ENCODE peak calls at places on chromosome 22, in seven cellular contexts. Z, U, R, F, Q, T and C are unnamed samples.

GRCh38 chr22:45966320-45966891 is 10.6 kb downstream of the WNT7B start:
- DNase-seq in T (no peak), R (no peak), F (no peak), Q (no peak), Z (no peak), U (no peak), C (peak)

GRCh38 chr22:49324527-49325491 is 502.9 kb downstream of the BRD1 start:
- DNase-seq in Q (no peak), U (no peak), Z (no peak), R (no peak), F (no peak), T (peak), C (no peak)

GRCh38 chr22:22756109-22756508 is 111.7 kb downstream of the GGTLC2 start:
- DNase-seq in U (no peak), R (no peak), T (no peak), Z (no peak), Q (no peak), F (no peak), C (no peak)

GRCh38 chr22:50207383-50208031 is 6.7 kb downstream of the SELENOO start:
- DNase-seq in U (no peak), T (no peak), Z (no peak), F (no peak), Q (no peak), R (no peak), C (no peak)

GRCh38 chr22:31604746-31605705 is 57.0 kb downstream of the PISD start:
- DNase-seq in F (peak), R (no peak), U (no peak), Z (no peak), T (no peak), Q (no peak), C (no peak)

GRCh38 chr22:45934659-45935341 is 42.2 kb downstream of the WNT7B start:
- DNase-seq in Q (no peak), U (no peak), R (no peak), F (peak), T (peak), Z (peak), C (no peak)

GRCh38 chr22:36323182-36323854 is 64.4 kb downstream of the MYH9 start:
- DNase-seq in Q (no peak), Z (no peak), U (no peak), T (no peak), F (no peak), R (no peak), C (no peak)

GRCh38 chr22:19066531-19067271 is 55.5 kb downstream of the DGCR2 start:
- DNase-seq in Z (no peak), F (no peak), R (no peak), Q (no peak), T (no peak), U (no peak), C (no peak)

GRCh38 chr22:32080904-32081303 is 37.8 kb downstream of the SLC5A1 start:
- DNase-seq in R (peak), U (no peak), Z (peak), T (peak), F (peak), Q (peak), C (peak)

GRCh38 chr22:46631113-46631512 is 10.9 kb downstream of the GRAMD4 start:
- DNase-seq in Q (no peak), F (no peak), T (no peak), R (no peak), U (no peak), Z (no peak), C (no peak)

GRCh38 chr22:29152045-29152380 is 53.7 kb upstream of the EMID1 start:
- DNase-seq in F (no peak), Q (no peak), T (no peak), Z (no peak), R (no peak), U (peak), C (no peak)

GRCh38 chr22:17703811-17704210 is 65.3 kb downstream of the BCL2L13 start:
- DNase-seq in T (no peak), R (no peak), F (no peak), U (no peak), Z (no peak), Q (no peak), C (no peak)

GRCh38 chr22:17706947-17707346 is 67.3 kb downstream of the BID start:
- DNase-seq in F (no peak), U (no peak), Q (no peak), T (no peak), Z (no peak), R (no peak), C (no peak)

GRCh38 chr22:17705565-17706450 is 67.3 kb downstream of the BCL2L13 start:
- DNase-seq in T (no peak), F (no peak), Q (no peak), Z (no peak), U (no peak), R (no peak), C (no peak)

GRCh38 chr22:17707526-17707925 is 66.7 kb downstream of the BID start:
- DNase-seq in F (no peak), Z (no peak), Q (no peak), U (no peak), T (no peak), R (no peak), C (no peak)

GRCh38 chr22:17706451-17706900 is 67.8 kb downstream of the BID start:
- DNase-seq in Z (peak), R (peak), Q (no peak), T (peak), F (peak), U (no peak), C (peak)
- TF ChIP-seq JUND in Z (no peak), R (no peak), Q (no peak), T (peak), F (no peak), U (no peak), C (no peak)

GRCh38 chr22:44429941-44430587 is 68.0 kb downstream of the RTL6 start:
- DNase-seq in Q (no peak), Z (no peak), R (no peak), F (no peak), U (no peak), T (no peak), C (no peak)
- TF ChIP-seq JUND in Q (no peak), Z (no peak), R (no peak), F (no peak), U (no peak), T (no peak), C (no peak)

DNA sequence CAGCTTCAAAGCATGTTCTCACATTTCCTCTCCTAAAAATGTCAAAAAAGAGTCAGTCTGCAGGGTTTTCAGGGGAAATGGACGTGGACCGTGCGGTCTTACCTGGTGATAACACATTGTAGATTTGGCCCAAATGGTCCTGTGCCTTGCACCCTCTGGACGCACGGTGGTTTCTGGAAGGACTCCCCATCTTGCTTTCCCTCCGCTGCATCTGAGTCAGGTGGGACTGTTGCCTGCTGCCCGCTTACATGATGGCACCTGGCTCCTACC is 1290.1 kb downstream of the TBC1D22A start:
- DNase-seq in Q (no peak), Z (no peak), U (no peak), R (no peak), F (no peak), T (no peak), C (no peak)
- TF ChIP-seq JUND in Q (no peak), Z (no peak), U (no peak), R (no peak), F (no peak), T (no peak), C (no peak)

DNA sequence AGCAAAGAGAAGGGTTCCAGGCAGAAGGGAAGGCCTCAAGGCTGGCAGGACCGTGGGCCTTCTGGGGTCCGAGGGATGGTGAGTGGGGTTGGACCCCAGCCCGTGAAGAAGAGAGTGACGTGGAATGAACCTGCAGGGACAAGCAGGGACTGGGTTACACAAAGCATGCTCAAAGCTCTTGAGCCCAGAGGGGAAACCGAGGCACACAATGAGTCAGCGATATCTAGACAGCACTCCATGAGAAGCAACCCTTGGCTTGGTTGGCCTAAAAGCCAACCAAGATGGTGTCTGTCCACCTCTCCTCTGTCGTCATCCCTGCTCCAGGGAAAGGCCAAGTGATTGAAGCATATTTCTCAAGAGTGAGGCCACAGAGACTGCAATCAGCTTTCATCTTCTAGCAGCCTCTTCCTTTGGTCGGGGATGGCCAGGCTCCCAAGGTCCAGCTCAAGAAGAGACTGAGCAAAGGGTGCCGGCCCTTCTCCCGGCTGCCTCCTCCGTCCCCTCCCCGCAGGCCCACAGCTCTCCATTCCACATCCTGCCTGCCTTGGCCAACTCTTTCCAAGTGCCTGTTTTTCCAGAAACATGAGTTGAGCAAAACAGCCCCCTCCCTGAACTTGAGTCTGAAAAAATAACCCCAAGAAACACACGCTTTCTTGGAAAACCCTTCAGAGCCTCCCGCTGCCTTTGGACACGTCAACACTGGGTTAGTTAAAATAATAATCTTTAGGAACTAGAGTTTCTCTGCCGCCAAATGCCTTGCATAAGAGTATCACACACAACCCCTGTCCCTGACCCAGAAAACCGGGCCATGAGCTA is 556.6 kb downstream of the MIAT start:
- DNase-seq in Q (no peak), F (no peak), U (no peak), Z (no peak), R (no peak), T (no peak), C (no peak)
- TF ChIP-seq JUND in Q (no peak), F (no peak), U (no peak), Z (no peak), R (no peak), T (no peak), C (no peak)

GRCh38 chr22:27605390-27605789 is 196.2 kb downstream of the MN1 start:
- DNase-seq in F (no peak), Z (no peak), U (no peak), Q (no peak), R (no peak), T (no peak), C (no peak)
- TF ChIP-seq JUND in F (no peak), Z (no peak), U (no peak), Q (no peak), R (no peak), T (no peak), C (no peak)

DNA sequence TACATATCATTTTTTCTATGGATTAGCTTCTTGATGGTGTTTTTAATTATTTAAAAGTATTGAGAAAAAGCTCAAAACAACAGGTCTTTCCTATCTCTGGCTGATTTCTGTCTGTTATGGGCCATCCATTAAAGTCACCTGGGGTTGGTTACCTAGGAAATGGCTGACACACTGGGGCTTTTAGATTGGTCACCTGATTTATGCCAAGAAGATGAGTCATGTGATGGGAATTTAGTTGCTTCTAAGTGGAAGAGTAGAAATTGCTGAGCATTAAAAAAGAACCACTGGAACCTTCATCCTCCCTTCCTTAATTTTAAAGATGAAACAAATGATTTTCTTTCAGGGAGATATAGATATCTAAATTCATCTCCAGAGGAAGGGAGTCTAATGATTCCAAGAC is 48.8 kb upstream of the LARGE1 start:
- DNase-seq in U (no peak), Z (no peak), T (no peak), Q (no peak), R (no peak), F (no peak), C (no peak)
- TF ChIP-seq JUND in U (peak), Z (no peak), T (no peak), Q (no peak), R (no peak), F (no peak), C (no peak)

GRCh38 chr22:27896251-27896650 is 22.8 kb downstream of the PITPNB start:
- DNase-seq in U (no peak), Q (no peak), F (no peak), R (peak), T (no peak), Z (no peak), C (no peak)
- TF ChIP-seq JUND in U (no peak), Q (no peak), F (no peak), R (peak), T (no peak), Z (no peak), C (no peak)

GRCh38 chr22:43289976-43290663 is 53.1 kb downstream of the SCUBE1 start:
- DNase-seq in F (no peak), R (no peak), U (no peak), Q (no peak), Z (no peak), T (peak), C (peak)
- TF ChIP-seq JUND in F (no peak), R (no peak), U (no peak), Q (no peak), Z (no peak), T (no peak), C (no peak)

DNA sequence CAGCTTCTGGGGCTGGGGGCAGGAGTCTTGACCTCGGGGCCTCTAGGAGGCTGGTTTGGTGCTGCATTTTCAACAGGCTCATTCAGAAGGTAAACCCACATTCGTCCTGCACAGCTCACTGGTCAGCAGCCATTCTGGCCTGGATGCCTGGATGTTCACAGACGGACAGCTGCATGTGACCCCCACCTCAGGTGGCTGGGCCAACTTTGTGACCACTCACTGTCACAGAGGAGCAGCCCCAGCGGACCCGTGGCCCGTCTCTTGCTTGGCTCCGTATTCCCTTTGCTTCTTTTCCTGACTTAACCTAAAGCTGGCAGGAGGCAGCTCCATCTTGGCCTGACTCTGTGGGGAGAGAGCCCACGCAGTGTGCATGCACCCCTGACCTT is 8.2 kb downstream of the DGCR8 start:
- DNase-seq in Q (no peak), F (no peak), U (no peak), Z (no peak), R (no peak), T (no peak), C (no peak)
- TF ChIP-seq JUND in Q (no peak), F (no peak), U (no peak), Z (no peak), R (no peak), T (no peak), C (no peak)